ENCODE peak calls at places on chromosomes 1 and 21, in nine cellular contexts. F, D, V, P, K, Y, G, L and J are unnamed samples.

GRCh38 chr1:39940253-39940652 is 14.7 kb upstream of the MFSD2A start:
- DNase-seq in F (peak), D (no peak), V (no peak), P (peak), K (no peak), Y (no peak), G (no peak), L (no peak), J (no peak)

GRCh38 chr21:36557316-36557715 is 77.4 kb upstream of the CLDN14 start:
- DNase-seq in F (no peak), D (no peak), V (no peak), P (no peak), K (peak), Y (no peak), G (no peak), L (no peak), J (no peak)

GRCh38 chr21:41641821-41642368 is 125.0 kb downstream of the RIPK4 start:
- DNase-seq in F (no peak), D (no peak), V (peak), P (peak), K (peak), Y (no peak), G (peak), L (no peak), J (no peak)

GRCh38 chr1:245869847-245870246 is 637.2 kb downstream of the SMYD3 start:
- DNase-seq in F (no peak), D (no peak), V (no peak), P (no peak), K (no peak), Y (no peak), G (no peak), L (no peak), J (no peak)

GRCh38 chr1:64223329-64224151 is 20.1 kb downstream of the UBE2U start:
- DNase-seq in F (no peak), D (no peak), V (peak), P (no peak), K (peak), Y (no peak), G (no peak), L (no peak), J (no peak)

GRCh38 chr21:41745026-41745820 is 21.6 kb downstream of the RIPK4 start:
- DNase-seq in F (no peak), D (no peak), V (no peak), P (no peak), K (no peak), Y (no peak), G (no peak), L (no peak), J (no peak)

GRCh38 chr1:100757946-100758345 is 38.4 kb downstream of the VCAM1 start:
- DNase-seq in F (no peak), D (no peak), V (no peak), P (no peak), K (no peak), Y (no peak), G (no peak), L (no peak), J (no peak)

GRCh38 chr1:58896211-58897183 is 112.7 kb upstream of the JUN start:
- DNase-seq in F (peak), D (no peak), V (no peak), P (peak), K (no peak), Y (peak), G (peak), L (no peak), J (peak)

GRCh38 chr1:51303315-51303714 is 27.0 kb downstream of the TTC39A start:
- DNase-seq in F (no peak), D (no peak), V (no peak), P (no peak), K (no peak), Y (no peak), G (no peak), L (no peak), J (no peak)

GRCh38 chr1:116365857-116366256 is 7.2 kb upstream of the ATP1A1 start:
- DNase-seq in F (no peak), D (no peak), V (no peak), P (no peak), K (no peak), Y (no peak), G (no peak), L (no peak), J (no peak)

GRCh38 chr1:241849345-241849695 is 1.3 kb downstream of the EXO1 start:
- DNase-seq in F (no peak), D (no peak), V (no peak), P (no peak), K (no peak), Y (no peak), G (no peak), L (no peak), J (no peak)

GRCh38 chr1:217747156-217747769 is 116.1 kb downstream of the SPATA17 start:
- DNase-seq in F (no peak), D (no peak), V (peak), P (no peak), K (peak), Y (no peak), G (peak), L (peak), J (no peak)

GRCh38 chr1:19220991-19221390 is 10.9 kb upstream of the UBR4 start:
- DNase-seq in F (no peak), D (no peak), V (peak), P (no peak), K (no peak), Y (no peak), G (no peak), L (no peak), J (no peak)

GRCh38 chr1:153734380-153735089 is 6.7 kb downstream of the INTS3 start:
- DNase-seq in F (no peak), D (no peak), V (no peak), P (no peak), K (no peak), Y (no peak), G (no peak), L (peak), J (no peak)

GRCh38 chr1:108704501-108704900 is 8.2 kb upstream of the FNDC7 start:
- DNase-seq in F (no peak), D (no peak), V (peak), P (no peak), K (peak), Y (no peak), G (peak), L (no peak), J (no peak)

GRCh38 chr1:241640149-241640866 is at the start of the genes CHML and OPN3:
- DNase-seq in F (peak), D (peak), V (peak), P (peak), K (peak), Y (peak), G (peak), L (peak), J (peak)

GRCh38 chr1:152162826-152163463 is 3.9 kb upstream of the RPTN start:
- DNase-seq in F (no peak), D (no peak), V (peak), P (no peak), K (peak), Y (no peak), G (no peak), L (no peak), J (no peak)

GRCh38 chr1:61139324-61140055 is 57.1 kb downstream of the NFIA start:
- DNase-seq in F (no peak), D (no peak), V (peak), P (no peak), K (peak), Y (no peak), G (peak), L (peak), J (peak)

GRCh38 chr21:34345091-34345871 is 18.5 kb upstream of the KCNE2 start:
- DNase-seq in F (no peak), D (no peak), V (no peak), P (no peak), K (no peak), Y (no peak), G (no peak), L (no peak), J (no peak)